ENCODE peak calls at places on chromosomes 12 and 14, in five cellular contexts. W is OCI-LY7; A is psoas muscle; L is CD4-positive, CD25-positive, alpha-beta regulatory T cell; R is CD8-positive, alpha-beta memory T cell. C is an unnamed sample.

GRCh38 chr14:72433511-72433910 is 460.4 kb downstream of the DPF3 start:
- DNase-seq in W (no peak), A (no peak), L (no peak), R (no peak), C (no peak)

GRCh38 chr12:131221061-131221945 is 267.6 kb downstream of the ADGRD1 start:
- DNase-seq in W (no peak), A (no peak), L (no peak), R (no peak), C (no peak)

GRCh38 chr12:51814311-51815088 is 34.0 kb downstream of the FIGNL2 start:
- DNase-seq in W (no peak), A (peak; percentile 77), L (peak; percentile 35), R (peak; percentile 47), C (peak; percentile 18)

GRCh38 chr12:105561981-105562726 is 231.7 kb downstream of the C12orf75 start:
- DNase-seq in W (no peak), A (peak; percentile 56), L (no peak), R (no peak), C (no peak)

GRCh38 chr12:120631097-120631496 is 9.3 kb upstream of the CABP1 start:
- DNase-seq in W (no peak), A (no peak), L (no peak), R (no peak), C (no peak)

GRCh38 chr12:13463189-13463588 is 266.7 kb downstream of the EMP1 start:
- DNase-seq in W (no peak), A (no peak), L (no peak), R (no peak), C (no peak)

GRCh38 chr12:49092086-49092815 is 2.4 kb downstream of the DHH start:
- DNase-seq in W (peak; percentile 58), A (peak; percentile 43), L (peak; percentile 36), R (peak; percentile 31), C (peak; percentile 32)

GRCh38 chr14:55386037-55386798 is 25.4 kb downstream of the ATG14 start:
- DNase-seq in W (no peak), A (no peak), L (no peak), R (no peak), C (no peak)

GRCh38 chr12:69115099-69115498 is 124.3 kb upstream of the CPSF6 start:
- DNase-seq in W (no peak), A (no peak), L (no peak), R (no peak), C (no peak)

GRCh38 chr12:115963030-115963480 is 314.4 kb downstream of the MED13L start:
- DNase-seq in W (no peak), A (no peak), L (no peak), R (no peak), C (no peak)

GRCh38 chr12:54166543-54167499 is 22.0 kb downstream of the SMUG1 start:
- DNase-seq in W (no peak), A (no peak), L (no peak), R (no peak), C (no peak)

GRCh38 chr12:14825256-14825655 is 11.3 kb upstream of the SMCO3 start:
- DNase-seq in W (no peak), A (no peak), L (no peak), R (no peak), C (no peak)

GRCh38 chr14:77359626-77360025 is 17.3 kb downstream of the TMED8 start:
- DNase-seq in W (no peak), A (no peak), L (no peak), R (no peak), C (no peak)

GRCh38 chr14:59507063-59507751 is 22.9 kb downstream of the JKAMP start:
- DNase-seq in W (peak; percentile 52), A (peak; percentile 23), L (peak; percentile 5), R (peak; percentile 2), C (peak; percentile 16)

GRCh38 chr14:100393906-100394732 is 71.0 kb downstream of the SLC25A47 start:
- DNase-seq in W (no peak), A (no peak), L (no peak), R (no peak), C (no peak)

GRCh38 chr12:28909291-28909690 is 239.8 kb upstream of the FAR2 start:
- DNase-seq in W (no peak), A (no peak), L (no peak), R (no peak), C (no peak)

GRCh38 chr12:116028619-116029018 is 248.9 kb downstream of the MED13L start:
- DNase-seq in W (no peak), A (no peak), L (no peak), R (no peak), C (no peak)

DNA sequence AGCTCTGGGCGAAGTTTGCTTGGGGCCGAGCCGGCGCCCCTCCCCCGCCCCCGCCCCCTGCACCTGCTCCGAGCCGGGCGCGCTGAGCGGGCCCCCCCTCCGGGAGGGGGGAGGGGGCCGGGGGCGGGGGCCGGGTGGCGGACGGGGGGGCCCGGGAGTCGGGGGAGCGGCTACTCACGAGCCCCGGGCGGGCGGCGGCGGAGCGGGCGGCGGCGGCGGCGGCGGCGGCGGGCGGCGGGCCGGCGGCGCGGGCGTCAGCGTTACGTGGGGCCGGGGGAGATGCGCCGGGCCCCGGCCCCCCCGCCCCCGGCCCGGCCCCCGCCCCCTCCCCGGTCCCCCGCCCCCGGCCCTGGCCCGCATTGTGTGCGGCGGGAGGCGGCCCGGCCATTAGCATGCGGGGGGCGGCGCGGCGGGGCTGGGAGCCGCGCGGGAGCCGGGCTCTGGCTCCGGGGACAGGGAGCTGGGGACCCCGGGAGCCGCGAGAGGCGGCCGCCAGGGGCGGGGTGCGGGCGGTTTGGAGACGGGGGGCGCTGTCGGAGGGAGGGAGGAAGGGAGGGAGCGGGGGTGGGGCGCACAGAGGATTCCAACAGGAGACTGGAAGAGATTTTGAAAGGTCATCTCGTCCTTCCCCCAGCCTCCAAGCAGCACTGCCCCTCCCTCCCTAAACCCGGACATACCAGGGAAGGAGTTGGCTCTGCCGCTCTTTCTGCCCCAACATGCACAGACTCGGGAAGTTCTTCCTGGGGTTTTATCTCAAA is at the start of gene ZNF219:
- DNase-seq in W (peak; percentile 55), A (peak; percentile 68), L (peak; percentile 46), R (peak; percentile 46), C (peak; percentile 25)
- H3K4me1 ChIP-seq in W (peaks cover 41% of the 10 kb centered on the region), A (peaks cover 24% of the 10 kb centered on the region), L (peaks cover 22% of the 10 kb centered on the region), R (peaks cover 12% of the 10 kb centered on the region), C (peaks cover 19% of the 10 kb centered on the region)

DNA sequence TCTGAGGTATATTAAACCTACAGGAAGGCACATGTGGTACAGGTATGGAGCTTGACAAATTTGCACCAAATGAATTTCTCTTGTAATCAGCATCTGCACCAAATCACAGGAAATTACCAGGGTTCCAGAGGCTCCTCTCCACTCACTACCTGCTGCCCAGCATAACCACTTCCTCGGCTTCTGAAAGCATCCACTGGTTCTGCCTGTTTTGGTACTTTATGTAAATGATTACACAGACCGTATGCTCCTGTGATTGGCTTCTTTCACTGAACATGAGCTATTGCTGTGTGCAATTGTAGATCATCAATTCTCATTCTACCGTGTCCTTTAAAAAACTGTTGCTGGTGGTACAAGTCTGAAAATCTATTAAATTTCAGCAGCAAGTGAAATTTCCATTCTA is 522.1 kb downstream of the TMEM132D start:
- DNase-seq in W (no peak), A (no peak), L (no peak), R (no peak), C (no peak)
- H3K4me1 ChIP-seq in W (no peaks in the 10 kb centered on the region), A (no peaks in the 10 kb centered on the region), L (no peaks in the 10 kb centered on the region), R (no peaks in the 10 kb centered on the region), C (no peaks in the 10 kb centered on the region)

DNA sequence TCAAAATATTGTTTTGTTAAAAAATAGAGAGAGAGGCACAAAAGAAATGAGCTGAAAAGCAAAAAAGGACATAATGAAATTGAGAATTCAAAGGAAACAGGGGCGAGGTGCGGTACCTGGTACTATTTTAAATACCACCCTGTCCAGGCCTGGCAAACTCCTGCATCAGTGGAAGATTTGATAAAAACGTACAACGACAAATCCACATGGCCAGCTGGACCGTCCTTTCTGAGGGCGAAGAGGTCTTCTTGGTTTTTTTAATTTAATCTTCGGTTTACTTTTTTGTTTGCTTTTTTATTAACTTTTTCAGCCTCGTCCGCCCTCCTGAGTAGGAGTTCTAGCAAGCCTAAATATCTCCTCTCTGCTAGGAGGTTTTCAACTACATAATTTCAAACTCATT is 11.9 kb downstream of the BCL11B start:
- DNase-seq in W (no peak), A (no peak), L (no peak), R (no peak), C (no peak)
- H3K4me1 ChIP-seq in W (no peaks in the 10 kb centered on the region), A (no peaks in the 10 kb centered on the region), L (peaks cover 100% of the 10 kb centered on the region), R (peaks cover 94% of the 10 kb centered on the region), C (peaks cover 94% of the 10 kb centered on the region)

DNA sequence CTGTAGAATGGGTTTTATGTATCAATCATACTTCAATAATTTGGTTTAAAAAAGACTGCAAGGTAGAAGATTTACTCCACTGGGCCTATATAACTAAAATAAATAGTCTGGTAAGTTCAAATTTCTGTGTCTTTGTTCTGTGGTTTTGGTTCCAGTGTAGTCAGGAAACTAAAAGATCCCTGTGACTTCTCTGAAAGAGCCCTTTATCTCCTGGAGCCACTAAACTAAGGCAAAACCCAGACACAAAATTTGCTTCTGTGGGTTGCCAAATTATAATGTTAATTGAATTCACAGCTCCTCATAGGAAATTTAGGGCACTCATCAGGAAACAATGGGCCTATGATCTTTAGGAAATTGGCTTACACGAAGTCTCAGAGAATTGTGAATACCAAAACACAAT is 1038.4 kb downstream of the GALC start:
- DNase-seq in W (no peak), A (no peak), L (no peak), R (no peak), C (no peak)
- H3K4me1 ChIP-seq in W (no peaks in the 10 kb centered on the region), A (no peaks in the 10 kb centered on the region), L (no peaks in the 10 kb centered on the region), R (no peaks in the 10 kb centered on the region), C (no peaks in the 10 kb centered on the region)

GRCh38 chr12:92007787-92008186 is 137.9 kb downstream of the BTG1 start:
- DNase-seq in W (no peak), A (no peak), L (no peak), R (no peak), C (no peak)
- H3K4me1 ChIP-seq in W (peaks cover 11% of the 10 kb centered on the region), A (no peaks in the 10 kb centered on the region), L (peaks cover 19% of the 10 kb centered on the region), R (peaks cover 19% of the 10 kb centered on the region), C (peaks cover 10% of the 10 kb centered on the region)

GRCh38 chr14:22524784-22525161 is 64.3 kb downstream of the DAD1 start:
- DNase-seq in W (no peak), A (no peak), L (no peak), R (no peak), C (no peak)
- H3K4me1 ChIP-seq in W (peaks cover 84% of the 10 kb centered on the region), A (peaks cover 2% of the 10 kb centered on the region), L (peaks cover 96% of the 10 kb centered on the region), R (peaks cover 95% of the 10 kb centered on the region), C (peaks cover 79% of the 10 kb centered on the region)